ENCODE peak calls at places on chromosomes 6 and 20, in four cellular contexts. One of them, this sample, is unnamed.
A peak's percentile ranks its signal among the peaks of the same experiment; 100 is the strongest.

GRCh38 chr20:4070323-4071176 is 55.2 kb upstream of the RNF24 start:
- DNase-seq in left lung: no peak
- DNase-seq in psoas muscle: no peak
- DNase-seq in prostate gland: no peak
- DNase-seq in this sample: no peak

GRCh38 chr20:6061544-6061943 is 7.7 kb upstream of the LRRN4 start:
- DNase-seq in left lung: no peak
- DNase-seq in psoas muscle: no peak
- DNase-seq in prostate gland: no peak
- DNase-seq in this sample: no peak

GRCh38 chr6:150962436-150962835 is 96.9 kb downstream of the MTHFD1L start:
- DNase-seq in left lung: no peak
- DNase-seq in psoas muscle: no peak
- DNase-seq in prostate gland: no peak
- DNase-seq in this sample: no peak

GRCh38 chr6:4625557-4625956 is 150.6 kb upstream of the CDYL start:
- DNase-seq in left lung: no peak
- DNase-seq in psoas muscle: no peak
- DNase-seq in prostate gland: no peak
- DNase-seq in this sample: no peak

GRCh38 chr20:12207875-12208274 is 290.2 kb downstream of the BTBD3 start:
- DNase-seq in left lung: no peak
- DNase-seq in psoas muscle: no peak
- DNase-seq in prostate gland: no peak
- DNase-seq in this sample: no peak

GRCh38 chr20:8693709-8694108 is 375.2 kb upstream of the PLCB4 start:
- DNase-seq in left lung: no peak
- DNase-seq in psoas muscle: no peak
- DNase-seq in prostate gland: no peak
- DNase-seq in this sample: peak; percentile 69

GRCh38 chr6:141133346-141133745 is 999.4 kb upstream of the GJE1 start:
- DNase-seq in left lung: no peak
- DNase-seq in psoas muscle: no peak
- DNase-seq in prostate gland: no peak
- DNase-seq in this sample: no peak

GRCh38 chr20:17225891-17226409 is 890 bp upstream of the PCSK2 start:
- DNase-seq in left lung: no peak
- DNase-seq in psoas muscle: no peak
- DNase-seq in prostate gland: no peak
- DNase-seq in this sample: no peak

GRCh38 chr6:7175463-7175862 is 67.7 kb downstream of the RREB1 start:
- DNase-seq in left lung: no peak
- DNase-seq in psoas muscle: no peak
- DNase-seq in prostate gland: no peak
- DNase-seq in this sample: no peak

GRCh38 chr6:134128146-134128545 is 75.7 kb upstream of the SLC2A12 start:
- DNase-seq in left lung: no peak
- DNase-seq in psoas muscle: no peak
- DNase-seq in prostate gland: no peak
- DNase-seq in this sample: no peak

GRCh38 chr20:40849456-40849855 is 160.4 kb upstream of the MAFB start:
- DNase-seq in left lung: no peak
- DNase-seq in psoas muscle: no peak
- DNase-seq in prostate gland: no peak
- DNase-seq in this sample: no peak

GRCh38 chr6:3310710-3311109 is 52.0 kb downstream of the PSMG4 start:
- DNase-seq in left lung: no peak
- DNase-seq in psoas muscle: no peak
- DNase-seq in prostate gland: peak; percentile 41
- DNase-seq in this sample: no peak

GRCh38 chr6:156955494-156956183 is 178.5 kb downstream of the ARID1B start:
- DNase-seq in left lung: no peak
- DNase-seq in psoas muscle: peak; percentile 70
- DNase-seq in prostate gland: peak; percentile 62
- DNase-seq in this sample: no peak

GRCh38 chr6:42404494-42404893 is 47.2 kb downstream of the TRERF1 start:
- DNase-seq in left lung: no peak
- DNase-seq in psoas muscle: peak; percentile 27
- DNase-seq in prostate gland: no peak
- DNase-seq in this sample: peak; percentile 44

GRCh38 chr20:18637296-18637695 is 49.4 kb downstream of the DTD1 start:
- DNase-seq in left lung: no peak
- DNase-seq in psoas muscle: no peak
- DNase-seq in prostate gland: no peak
- DNase-seq in this sample: no peak

GRCh38 chr6:6640915-6641314 is 52.4 kb downstream of the LY86 start:
- DNase-seq in left lung: no peak
- DNase-seq in psoas muscle: no peak
- DNase-seq in prostate gland: no peak
- DNase-seq in this sample: no peak

GRCh38 chr6:22383016-22383415 is 86.2 kb upstream of the PRL start:
- DNase-seq in left lung: no peak
- DNase-seq in psoas muscle: no peak
- DNase-seq in prostate gland: no peak
- DNase-seq in this sample: no peak

GRCh38 chr6:170295519-170296422 is 4.9 kb upstream of the DLL1 start:
- DNase-seq in left lung: no peak
- DNase-seq in psoas muscle: no peak
- DNase-seq in prostate gland: peak; percentile 41
- DNase-seq in this sample: no peak

GRCh38 chr6:113994934-113995342 is 24.0 kb upstream of the HDAC2 start:
- DNase-seq in left lung: no peak
- DNase-seq in psoas muscle: no peak
- DNase-seq in prostate gland: peak; percentile 68
- DNase-seq in this sample: peak; percentile 54

GRCh38 chr6:70118670-70119069 is 184.2 kb downstream of the COL9A1 start:
- DNase-seq in left lung: no peak
- DNase-seq in psoas muscle: no peak
- DNase-seq in prostate gland: no peak
- DNase-seq in this sample: no peak

GRCh38 chr20:46022411-46023147 is 6.4 kb upstream of the SLC12A5 start:
- DNase-seq in left lung: peak; percentile 67
- DNase-seq in psoas muscle: peak; percentile 56
- DNase-seq in prostate gland: no peak
- DNase-seq in this sample: no peak

GRCh38 chr20:40640667-40641066 is 48.4 kb downstream of the MAFB start:
- DNase-seq in left lung: no peak
- DNase-seq in psoas muscle: no peak
- DNase-seq in prostate gland: no peak
- DNase-seq in this sample: no peak

GRCh38 chr20:1357921-1358671 is 29.2 kb upstream of the SDCBP2 start:
- DNase-seq in left lung: no peak
- DNase-seq in psoas muscle: no peak
- DNase-seq in prostate gland: no peak
- DNase-seq in this sample: no peak

GRCh38 chr6:101195581-101195980 is 197.9 kb upstream of the GRIK2 start:
- DNase-seq in left lung: no peak
- DNase-seq in psoas muscle: no peak
- DNase-seq in prostate gland: no peak
- DNase-seq in this sample: peak; percentile 74

GRCh38 chr6:25753079-25753478 is 1.5 kb upstream of the SLC17A4 start:
- DNase-seq in left lung: no peak
- DNase-seq in psoas muscle: no peak
- DNase-seq in prostate gland: no peak
- DNase-seq in this sample: no peak

GRCh38 chr6:1285589-1286340 is 26.1 kb upstream of the FOXQ1 start:
- DNase-seq in left lung: no peak
- DNase-seq in psoas muscle: no peak
- DNase-seq in prostate gland: no peak
- DNase-seq in this sample: no peak

GRCh38 chr6:142014515-142014914 is 118.2 kb upstream of the GJE1 start:
- DNase-seq in left lung: no peak
- DNase-seq in psoas muscle: no peak
- DNase-seq in prostate gland: no peak
- DNase-seq in this sample: peak; percentile 87

GRCh38 chr6:9200712-9201111 is 765.4 kb upstream of the SLC35B3 start:
- DNase-seq in left lung: no peak
- DNase-seq in psoas muscle: no peak
- DNase-seq in prostate gland: no peak
- DNase-seq in this sample: no peak

GRCh38 chr6:26221186-26221585 is 134.0 kb downstream of the HFE start:
- DNase-seq in left lung: no peak
- DNase-seq in psoas muscle: no peak
- DNase-seq in prostate gland: no peak
- DNase-seq in this sample: no peak

GRCh38 chr20:10449270-10449669 is 14.2 kb downstream of the SLX4IP start:
- DNase-seq in left lung: no peak
- DNase-seq in psoas muscle: no peak
- DNase-seq in prostate gland: no peak
- DNase-seq in this sample: no peak

GRCh38 chr6:8589941-8590676 is 154.8 kb upstream of the SLC35B3 start:
- DNase-seq in left lung: no peak
- DNase-seq in psoas muscle: no peak
- DNase-seq in prostate gland: no peak
- DNase-seq in this sample: no peak

GRCh38 chr6:156885562-156885961 is 108.4 kb downstream of the ARID1B start:
- DNase-seq in left lung: no peak
- DNase-seq in psoas muscle: no peak
- DNase-seq in prostate gland: no peak
- DNase-seq in this sample: no peak

GRCh38 chr6:138159246-138159645 is 2.5 kb upstream of the ARFGEF3 start:
- DNase-seq in left lung: no peak
- DNase-seq in psoas muscle: no peak
- DNase-seq in prostate gland: no peak
- DNase-seq in this sample: no peak

GRCh38 chr6:142187209-142187608 is 40.1 kb downstream of the VTA1 start:
- DNase-seq in left lung: no peak
- DNase-seq in psoas muscle: peak; percentile 27
- DNase-seq in prostate gland: no peak
- DNase-seq in this sample: no peak

GRCh38 chr6:161139304-161139765 is 134.5 kb downstream of the AGPAT4 start:
- DNase-seq in left lung: no peak
- DNase-seq in psoas muscle: no peak
- DNase-seq in prostate gland: no peak
- DNase-seq in this sample: no peak

GRCh38 chr6:161139766-161140553 is 133.9 kb downstream of the AGPAT4 start:
- DNase-seq in left lung: no peak
- DNase-seq in psoas muscle: peak; percentile 37
- DNase-seq in prostate gland: no peak
- DNase-seq in this sample: no peak

GRCh38 chr6:161140554-161140875 is 133.3 kb downstream of the AGPAT4 start:
- DNase-seq in left lung: no peak
- DNase-seq in psoas muscle: no peak
- DNase-seq in prostate gland: no peak
- DNase-seq in this sample: no peak

GRCh38 chr6:161142957-161143296 is 130.9 kb downstream of the AGPAT4 start:
- DNase-seq in left lung: no peak
- DNase-seq in psoas muscle: no peak
- DNase-seq in prostate gland: no peak
- DNase-seq in this sample: no peak

GRCh38 chr6:161141173-161141572 is 132.7 kb downstream of the AGPAT4 start:
- DNase-seq in left lung: no peak
- DNase-seq in psoas muscle: no peak
- DNase-seq in prostate gland: no peak
- DNase-seq in this sample: no peak
- H3K36me3 ChIP-seq in left lung: no peaks in the 10 kb centered on the region
- H3K36me3 ChIP-seq in psoas muscle: peaks cover 5% of the 10 kb centered on the region
- H3K36me3 ChIP-seq in prostate gland: no peaks in the 10 kb centered on the region
- H3K36me3 ChIP-seq in this sample: no peaks in the 10 kb centered on the region

DNA sequence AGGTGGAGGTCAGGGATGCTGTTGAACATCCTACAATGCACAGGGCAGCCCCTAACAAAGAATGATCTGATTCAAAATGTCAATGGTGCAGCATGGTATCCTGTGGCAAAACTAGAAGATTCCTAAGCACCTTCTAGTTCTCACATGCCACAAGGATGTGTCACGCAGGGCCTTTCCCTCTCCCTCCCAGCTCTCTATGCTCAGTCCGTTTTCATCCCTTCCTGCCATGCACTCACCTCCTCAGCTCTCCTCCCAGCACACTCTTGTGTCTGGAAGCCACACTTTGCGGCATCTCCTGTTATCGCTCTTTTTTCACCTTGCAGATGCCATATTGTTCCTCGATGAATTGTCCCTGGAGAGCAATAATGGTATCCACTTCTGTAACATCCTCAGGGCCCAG is 263.4 kb downstream of the CDC5L start:
- DNase-seq in left lung: no peak
- DNase-seq in psoas muscle: no peak
- DNase-seq in prostate gland: no peak
- DNase-seq in this sample: no peak
- TF ChIP-seq CTCF in left lung: no peak
- TF ChIP-seq CTCF in psoas muscle: no peak
- TF ChIP-seq CTCF in prostate gland: no peak
- TF ChIP-seq CTCF in this sample: no peak

GRCh38 chr20:21520702-21521595 is 7.1 kb upstream of the NKX2-2 start:
- DNase-seq in left lung: no peak
- DNase-seq in psoas muscle: no peak
- DNase-seq in prostate gland: no peak
- DNase-seq in this sample: no peak

GRCh38 chr20:21522479-21523397 is 8.9 kb upstream of the NKX2-2 start:
- DNase-seq in left lung: no peak
- DNase-seq in psoas muscle: no peak
- DNase-seq in prostate gland: no peak
- DNase-seq in this sample: no peak

GRCh38 chr20:21521596-21522478 is 8.0 kb upstream of the NKX2-2 start:
- DNase-seq in left lung: no peak
- DNase-seq in psoas muscle: no peak
- DNase-seq in prostate gland: no peak
- DNase-seq in this sample: no peak

GRCh38 chr20:21523895-21524294 is 10.0 kb upstream of the NKX2-2 start:
- DNase-seq in left lung: no peak
- DNase-seq in psoas muscle: no peak
- DNase-seq in prostate gland: no peak
- DNase-seq in this sample: no peak

GRCh38 chr20:21523398-21523868 is 9.6 kb upstream of the NKX2-2 start:
- DNase-seq in left lung: no peak
- DNase-seq in psoas muscle: no peak
- DNase-seq in prostate gland: no peak
- DNase-seq in this sample: no peak
- H3K27me3 ChIP-seq in left lung: peaks cover 84% of the 10 kb centered on the region
- H3K27me3 ChIP-seq in psoas muscle: peaks cover 46% of the 10 kb centered on the region
- H3K27me3 ChIP-seq in prostate gland: peaks cover 51% of the 10 kb centered on the region
- H3K27me3 ChIP-seq in this sample: peaks cover 46% of the 10 kb centered on the region

DNA sequence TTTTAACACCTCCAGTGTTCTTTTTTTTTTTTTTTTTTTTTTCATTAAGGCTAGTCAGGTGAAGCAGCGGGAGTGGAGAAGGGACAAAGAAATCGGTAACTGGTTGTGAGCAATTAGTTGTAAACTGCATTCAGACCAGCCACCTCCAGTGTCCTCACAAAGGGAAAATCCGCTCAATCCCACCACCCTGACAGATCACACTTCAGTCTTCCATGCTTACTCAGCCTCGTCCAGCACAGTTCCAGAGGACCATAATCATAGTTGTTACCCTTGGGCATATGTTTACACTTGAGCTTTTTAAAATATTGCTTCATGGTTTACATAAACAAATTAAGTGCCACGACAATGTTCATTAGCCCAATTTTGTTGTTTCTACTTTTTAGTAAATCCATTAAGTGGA is 10.2 kb downstream of the DYNLRB1 start:
- DNase-seq in left lung: no peak
- DNase-seq in psoas muscle: no peak
- DNase-seq in prostate gland: no peak
- DNase-seq in this sample: no peak
- H3K36me3 ChIP-seq in left lung: no peaks in the 10 kb centered on the region
- H3K36me3 ChIP-seq in psoas muscle: peaks cover 48% of the 10 kb centered on the region
- H3K36me3 ChIP-seq in prostate gland: peaks cover 10% of the 10 kb centered on the region
- H3K36me3 ChIP-seq in this sample: peaks cover 16% of the 10 kb centered on the region